ENCODE peak calls at places on chromosomes 12 and 14, in ten cellular contexts. J, G, T, Y, X, E, H, S, N and Q are unnamed samples.

GRCh38 chr12:123131879-123132402 is 18.9 kb downstream of the PITPNM2 start:
- DNase-seq in H (no peak), S (no peak), N (no peak), X (peak), Y (no peak), G (peak), E (no peak), J (no peak), T (no peak), Q (no peak)

GRCh38 chr12:57230381-57231155 is 1.1 kb downstream of the SHMT2 start:
- DNase-seq in S (no peak), T (no peak), N (no peak), H (no peak), J (peak), E (no peak), G (no peak), X (no peak), Y (no peak), Q (no peak)

GRCh38 chr12:72295101-72295500 is 22.9 kb downstream of the TRHDE start:
- DNase-seq in T (peak), S (peak), Y (no peak), E (no peak), J (peak), G (no peak), H (no peak), N (no peak), X (no peak), Q (no peak)

GRCh38 chr14:75280448-75280830 is 1.8 kb downstream of the FOS start:
- DNase-seq in J (no peak), T (no peak), N (no peak), S (peak), Y (no peak), E (no peak), G (no peak), H (no peak), X (no peak), Q (no peak)

GRCh38 chr12:57766464-57767311 is at the start of gene CYP27B1:
- DNase-seq in N (peak), E (no peak), Y (peak), X (no peak), T (peak), S (peak), J (peak), G (no peak), H (no peak), Q (no peak)

GRCh38 chr12:50147281-50147680 is 19.9 kb downstream of the CERS5 start:
- DNase-seq in J (no peak), G (no peak), N (no peak), T (no peak), Y (no peak), X (no peak), H (no peak), E (no peak), S (no peak), Q (no peak)

GRCh38 chr12:10368206-10369171 is 21.4 kb downstream of the KLRK1 start:
- DNase-seq in Y (no peak), X (no peak), J (no peak), S (no peak), N (no peak), T (no peak), H (no peak), G (no peak), E (no peak), Q (no peak)

GRCh38 chr12:43882578-43883178 is 46.8 kb downstream of the TMEM117 start:
- DNase-seq in X (peak), Y (peak), E (peak), T (peak), G (no peak), J (peak), H (peak), S (no peak), N (peak), Q (no peak)

GRCh38 chr14:56278383-56278782 is 160.2 kb downstream of the PELI2 start:
- DNase-seq in N (no peak), X (no peak), G (no peak), H (no peak), T (no peak), S (no peak), J (no peak), E (no peak), Y (no peak), Q (no peak)

GRCh38 chr12:108890208-108890607 is 10.3 kb downstream of the DAO start:
- DNase-seq in J (peak), N (peak), X (peak), Y (peak), S (no peak), E (no peak), G (no peak), H (no peak), T (no peak), Q (no peak)

GRCh38 chr12:50061172-50061571 is 3.8 kb downstream of the ASIC1 start:
- DNase-seq in N (peak), G (no peak), J (no peak), H (no peak), E (no peak), X (no peak), S (no peak), T (no peak), Y (peak), Q (no peak)

GRCh38 chr14:90140956-90141316 is 79.1 kb downstream of the KCNK13 start:
- DNase-seq in J (peak), X (no peak), S (no peak), G (no peak), H (no peak), N (peak), E (no peak), Y (peak), T (peak), Q (no peak)

GRCh38 chr12:104154806-104155205 is 16.8 kb upstream of the NFYB start:
- DNase-seq in X (no peak), Y (no peak), G (no peak), N (no peak), S (no peak), H (no peak), E (no peak), T (no peak), J (no peak), Q (no peak)

GRCh38 chr12:561116-561705 is 101.5 kb downstream of the B4GALNT3 start:
- DNase-seq in T (no peak), E (no peak), N (no peak), H (no peak), X (no peak), Y (no peak), J (no peak), S (no peak), G (no peak), Q (no peak)

DNA sequence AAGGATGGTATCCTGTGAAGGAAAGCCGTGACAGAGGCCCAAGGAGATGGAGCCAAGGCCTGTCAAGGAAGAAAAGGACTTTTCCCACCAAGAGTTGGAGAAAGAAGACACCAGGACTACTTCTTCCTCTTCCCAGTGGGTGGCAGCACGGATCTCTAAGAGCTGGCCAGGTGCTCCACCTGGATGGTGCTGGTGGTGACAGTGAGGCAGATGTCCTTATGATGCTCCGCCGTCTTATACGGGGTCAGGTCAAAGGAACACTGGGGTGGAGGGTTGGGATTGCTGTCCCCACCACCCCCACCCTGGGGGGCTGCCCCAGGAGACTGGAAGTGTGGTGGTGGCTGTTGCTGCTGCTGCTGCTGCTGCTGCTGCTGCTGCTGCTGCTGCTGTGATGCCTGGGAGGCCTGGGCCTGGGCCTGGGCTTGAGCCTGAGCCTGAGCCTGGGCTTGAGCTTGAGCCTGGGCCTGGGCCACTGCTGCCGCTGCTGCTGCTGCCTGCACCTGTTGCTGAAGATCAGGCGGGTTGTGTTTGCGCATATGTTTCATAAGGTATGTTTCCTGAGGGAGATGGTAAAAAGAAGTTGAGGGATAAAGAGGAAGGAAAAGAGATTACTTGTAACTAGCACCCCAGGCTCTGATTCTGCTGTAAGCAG is 4.8 kb upstream of the ING4 start:
- DNase-seq in N (no peak), J (no peak), S (no peak), Y (no peak), X (peak), T (no peak), H (no peak), G (no peak), E (no peak), Q (no peak)
- TF ChIP-seq CTCF in N (peak), J (peak), S (peak), Y (no peak), X (peak), T (no peak), H (peak), G (no peak), E (no peak), Q (no peak)

GRCh38 chr14:87113286-87113685 is 879.7 kb downstream of the GALC start:
- DNase-seq in E (no peak), N (no peak), Y (no peak), X (peak), S (no peak), T (no peak), J (no peak), H (no peak), G (no peak), Q (no peak)
- TF ChIP-seq CTCF in E (no peak), N (no peak), Y (no peak), X (no peak), S (no peak), T (no peak), J (no peak), H (no peak), G (no peak), Q (no peak)

DNA sequence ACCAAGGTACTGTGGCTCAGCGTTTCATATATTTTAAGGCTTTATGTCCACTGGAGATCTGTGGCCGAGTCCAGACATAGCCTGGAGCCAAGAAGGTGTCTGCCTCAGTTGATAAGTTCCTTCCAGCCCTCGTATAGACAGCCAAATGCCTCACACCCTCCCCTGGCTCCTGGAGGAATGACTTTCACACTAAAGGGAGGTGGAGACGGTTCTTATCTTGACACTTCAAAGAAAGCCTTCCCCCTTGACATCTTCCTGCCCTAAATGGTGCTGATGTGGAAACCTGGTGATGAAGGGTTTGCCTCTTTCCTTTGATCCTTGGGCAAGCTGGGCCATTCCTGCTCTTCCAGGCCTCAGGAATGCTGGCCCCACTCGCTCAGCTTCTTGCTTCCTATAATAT is 474.8 kb upstream of the TBX3 start:
- DNase-seq in H (no peak), E (no peak), J (no peak), G (no peak), N (no peak), S (no peak), Y (peak), X (no peak), T (peak), Q (no peak)
- TF ChIP-seq CTCF in H (no peak), E (no peak), J (no peak), G (no peak), N (no peak), S (no peak), Y (no peak), X (no peak), T (no peak), Q (no peak)

GRCh38 chr14:86065407-86065806 is 535.5 kb downstream of the FLRT2 start:
- DNase-seq in E (no peak), T (no peak), H (no peak), X (no peak), Y (no peak), S (no peak), J (no peak), N (no peak), G (no peak), Q (no peak)
- TF ChIP-seq CTCF in E (no peak), T (no peak), H (no peak), X (no peak), Y (no peak), S (no peak), J (no peak), N (no peak), G (no peak), Q (no peak)

GRCh38 chr12:132921685-132922084 is 34.3 kb upstream of the CHFR start:
- DNase-seq in T (no peak), N (no peak), J (no peak), H (no peak), G (no peak), S (no peak), X (no peak), Y (no peak), E (no peak), Q (no peak)
- TF ChIP-seq CTCF in T (no peak), N (no peak), J (no peak), H (no peak), G (no peak), S (no peak), X (peak), Y (no peak), E (peak), Q (no peak)